ENCODE peak calls at places on chromosomes 13 and 19, in six cellular contexts. One of them, this sample, is unnamed.

GRCh38 chr19:18723871-18724377 is 40.4 kb downstream of the CRTC1 start:
- DNase-seq in MM.1S: no peak
- DNase-seq in naive thymus-derived CD4-positive, alpha-beta T cell: no peak
- DNase-seq in NCI-H446 treated with DMSO at 0.1 percent for 48 hours: no peak
- DNase-seq in stimulated activated CD4-positive, alpha-beta T cell treated with anti-CD3 and anti-CD28 coated beads, Interleukin-12 subunit alpha, Interleukin-12 subunit beta, amount 100 ng/mL, for 4 hours: no peak
- DNase-seq in adrenal gland: no peak
- DNase-seq in this sample: no peak

GRCh38 chr19:35266904-35267817 is 1.6 kb upstream of the USF2 start:
- DNase-seq in MM.1S: peak; percentile 37
- DNase-seq in naive thymus-derived CD4-positive, alpha-beta T cell: peak; percentile 66
- DNase-seq in NCI-H446 treated with DMSO at 0.1 percent for 48 hours: no peak
- DNase-seq in stimulated activated CD4-positive, alpha-beta T cell treated with anti-CD3 and anti-CD28 coated beads, Interleukin-12 subunit alpha, Interleukin-12 subunit beta, amount 100 ng/mL, for 4 hours: peak; percentile 56
- DNase-seq in adrenal gland: peak; percentile 65
- DNase-seq in this sample: no peak

GRCh38 chr19:17847538-17848366 is at the start of gene JAK3:
- DNase-seq in MM.1S: peak; percentile 67
- DNase-seq in naive thymus-derived CD4-positive, alpha-beta T cell: peak; percentile 91
- DNase-seq in NCI-H446 treated with DMSO at 0.1 percent for 48 hours: no peak
- DNase-seq in stimulated activated CD4-positive, alpha-beta T cell treated with anti-CD3 and anti-CD28 coated beads, Interleukin-12 subunit alpha, Interleukin-12 subunit beta, amount 100 ng/mL, for 4 hours: peak; percentile 84
- DNase-seq in adrenal gland: peak; percentile 56
- DNase-seq in this sample: no peak

GRCh38 chr19:17743874-17744273 is 7.4 kb upstream of the FCHO1 start:
- DNase-seq in MM.1S: no peak
- DNase-seq in naive thymus-derived CD4-positive, alpha-beta T cell: no peak
- DNase-seq in NCI-H446 treated with DMSO at 0.1 percent for 48 hours: no peak
- DNase-seq in stimulated activated CD4-positive, alpha-beta T cell treated with anti-CD3 and anti-CD28 coated beads, Interleukin-12 subunit alpha, Interleukin-12 subunit beta, amount 100 ng/mL, for 4 hours: no peak
- DNase-seq in adrenal gland: no peak
- DNase-seq in this sample: peak; percentile 29

GRCh38 chr19:47380559-47380958 is 31.4 kb downstream of the DHX34 start:
- DNase-seq in MM.1S: no peak
- DNase-seq in naive thymus-derived CD4-positive, alpha-beta T cell: no peak
- DNase-seq in NCI-H446 treated with DMSO at 0.1 percent for 48 hours: no peak
- DNase-seq in stimulated activated CD4-positive, alpha-beta T cell treated with anti-CD3 and anti-CD28 coated beads, Interleukin-12 subunit alpha, Interleukin-12 subunit beta, amount 100 ng/mL, for 4 hours: no peak
- DNase-seq in adrenal gland: no peak
- DNase-seq in this sample: no peak

GRCh38 chr19:18437481-18438330 is at the start of gene ISYNA1:
- DNase-seq in MM.1S: no peak
- DNase-seq in naive thymus-derived CD4-positive, alpha-beta T cell: peak; percentile 64
- DNase-seq in NCI-H446 treated with DMSO at 0.1 percent for 48 hours: no peak
- DNase-seq in stimulated activated CD4-positive, alpha-beta T cell treated with anti-CD3 and anti-CD28 coated beads, Interleukin-12 subunit alpha, Interleukin-12 subunit beta, amount 100 ng/mL, for 4 hours: peak; percentile 50
- DNase-seq in adrenal gland: peak; percentile 73
- DNase-seq in this sample: no peak

GRCh38 chr13:50529154-50529882 is 314.2 kb downstream of the DLEU7 start:
- DNase-seq in MM.1S: no peak
- DNase-seq in naive thymus-derived CD4-positive, alpha-beta T cell: no peak
- DNase-seq in NCI-H446 treated with DMSO at 0.1 percent for 48 hours: peak; percentile 77
- DNase-seq in stimulated activated CD4-positive, alpha-beta T cell treated with anti-CD3 and anti-CD28 coated beads, Interleukin-12 subunit alpha, Interleukin-12 subunit beta, amount 100 ng/mL, for 4 hours: no peak
- DNase-seq in adrenal gland: peak; percentile 83
- DNase-seq in this sample: peak; percentile 81

GRCh38 chr19:38617764-38618589 is at the start of gene MAP4K1:
- DNase-seq in MM.1S: peak; percentile 89
- DNase-seq in naive thymus-derived CD4-positive, alpha-beta T cell: peak; percentile 75
- DNase-seq in NCI-H446 treated with DMSO at 0.1 percent for 48 hours: no peak
- DNase-seq in stimulated activated CD4-positive, alpha-beta T cell treated with anti-CD3 and anti-CD28 coated beads, Interleukin-12 subunit alpha, Interleukin-12 subunit beta, amount 100 ng/mL, for 4 hours: peak; percentile 63
- DNase-seq in adrenal gland: no peak
- DNase-seq in this sample: peak; percentile 38

GRCh38 chr13:33953203-33953602 is 135.3 kb downstream of the RFC3 start:
- DNase-seq in MM.1S: no peak
- DNase-seq in naive thymus-derived CD4-positive, alpha-beta T cell: no peak
- DNase-seq in NCI-H446 treated with DMSO at 0.1 percent for 48 hours: no peak
- DNase-seq in stimulated activated CD4-positive, alpha-beta T cell treated with anti-CD3 and anti-CD28 coated beads, Interleukin-12 subunit alpha, Interleukin-12 subunit beta, amount 100 ng/mL, for 4 hours: no peak
- DNase-seq in adrenal gland: no peak
- DNase-seq in this sample: no peak

GRCh38 chr19:19595171-19595701 is 23.3 kb downstream of the PBX4 start:
- DNase-seq in MM.1S: no peak
- DNase-seq in naive thymus-derived CD4-positive, alpha-beta T cell: no peak
- DNase-seq in NCI-H446 treated with DMSO at 0.1 percent for 48 hours: no peak
- DNase-seq in stimulated activated CD4-positive, alpha-beta T cell treated with anti-CD3 and anti-CD28 coated beads, Interleukin-12 subunit alpha, Interleukin-12 subunit beta, amount 100 ng/mL, for 4 hours: no peak
- DNase-seq in adrenal gland: no peak
- DNase-seq in this sample: no peak

GRCh38 chr13:41495044-41495443 is 37.7 kb downstream of the RGCC start:
- DNase-seq in MM.1S: no peak
- DNase-seq in naive thymus-derived CD4-positive, alpha-beta T cell: no peak
- DNase-seq in NCI-H446 treated with DMSO at 0.1 percent for 48 hours: no peak
- DNase-seq in stimulated activated CD4-positive, alpha-beta T cell treated with anti-CD3 and anti-CD28 coated beads, Interleukin-12 subunit alpha, Interleukin-12 subunit beta, amount 100 ng/mL, for 4 hours: no peak
- DNase-seq in adrenal gland: no peak
- DNase-seq in this sample: no peak

GRCh38 chr13:104105418-104106355 is 1039.5 kb upstream of the SLC10A2 start:
- DNase-seq in MM.1S: no peak
- DNase-seq in naive thymus-derived CD4-positive, alpha-beta T cell: no peak
- DNase-seq in NCI-H446 treated with DMSO at 0.1 percent for 48 hours: no peak
- DNase-seq in stimulated activated CD4-positive, alpha-beta T cell treated with anti-CD3 and anti-CD28 coated beads, Interleukin-12 subunit alpha, Interleukin-12 subunit beta, amount 100 ng/mL, for 4 hours: no peak
- DNase-seq in adrenal gland: no peak
- DNase-seq in this sample: no peak

GRCh38 chr13:111901301-111901905 is 165.5 kb upstream of the SOX1 start:
- DNase-seq in MM.1S: no peak
- DNase-seq in naive thymus-derived CD4-positive, alpha-beta T cell: no peak
- DNase-seq in NCI-H446 treated with DMSO at 0.1 percent for 48 hours: no peak
- DNase-seq in stimulated activated CD4-positive, alpha-beta T cell treated with anti-CD3 and anti-CD28 coated beads, Interleukin-12 subunit alpha, Interleukin-12 subunit beta, amount 100 ng/mL, for 4 hours: no peak
- DNase-seq in adrenal gland: no peak
- DNase-seq in this sample: no peak

GRCh38 chr13:90014038-90014437 is 1333.4 kb upstream of the MIR17HG start:
- DNase-seq in MM.1S: no peak
- DNase-seq in naive thymus-derived CD4-positive, alpha-beta T cell: no peak
- DNase-seq in NCI-H446 treated with DMSO at 0.1 percent for 48 hours: no peak
- DNase-seq in stimulated activated CD4-positive, alpha-beta T cell treated with anti-CD3 and anti-CD28 coated beads, Interleukin-12 subunit alpha, Interleukin-12 subunit beta, amount 100 ng/mL, for 4 hours: no peak
- DNase-seq in adrenal gland: no peak
- DNase-seq in this sample: no peak

GRCh38 chr19:45972081-45972943 is 1.4 kb downstream of the NOVA2 start:
- DNase-seq in MM.1S: no peak
- DNase-seq in naive thymus-derived CD4-positive, alpha-beta T cell: peak; percentile 32
- DNase-seq in NCI-H446 treated with DMSO at 0.1 percent for 48 hours: no peak
- DNase-seq in stimulated activated CD4-positive, alpha-beta T cell treated with anti-CD3 and anti-CD28 coated beads, Interleukin-12 subunit alpha, Interleukin-12 subunit beta, amount 100 ng/mL, for 4 hours: no peak
- DNase-seq in adrenal gland: peak; percentile 22
- DNase-seq in this sample: no peak

GRCh38 chr13:99971576-99972189 is at the start of gene ZIC5:
- DNase-seq in MM.1S: no peak
- DNase-seq in naive thymus-derived CD4-positive, alpha-beta T cell: no peak
- DNase-seq in NCI-H446 treated with DMSO at 0.1 percent for 48 hours: no peak
- DNase-seq in stimulated activated CD4-positive, alpha-beta T cell treated with anti-CD3 and anti-CD28 coated beads, Interleukin-12 subunit alpha, Interleukin-12 subunit beta, amount 100 ng/mL, for 4 hours: no peak
- DNase-seq in adrenal gland: no peak
- DNase-seq in this sample: no peak

GRCh38 chr19:58388175-58388526 is 1.1 kb downstream of the RPS5 start:
- DNase-seq in MM.1S: no peak
- DNase-seq in naive thymus-derived CD4-positive, alpha-beta T cell: no peak
- DNase-seq in NCI-H446 treated with DMSO at 0.1 percent for 48 hours: no peak
- DNase-seq in stimulated activated CD4-positive, alpha-beta T cell treated with anti-CD3 and anti-CD28 coated beads, Interleukin-12 subunit alpha, Interleukin-12 subunit beta, amount 100 ng/mL, for 4 hours: no peak
- DNase-seq in adrenal gland: no peak
- DNase-seq in this sample: no peak

GRCh38 chr19:3243851-3244700 is 19.6 kb downstream of the CELF5 start:
- DNase-seq in MM.1S: peak; percentile 67
- DNase-seq in naive thymus-derived CD4-positive, alpha-beta T cell: peak; percentile 57
- DNase-seq in NCI-H446 treated with DMSO at 0.1 percent for 48 hours: no peak
- DNase-seq in stimulated activated CD4-positive, alpha-beta T cell treated with anti-CD3 and anti-CD28 coated beads, Interleukin-12 subunit alpha, Interleukin-12 subunit beta, amount 100 ng/mL, for 4 hours: peak; percentile 54
- DNase-seq in adrenal gland: peak; percentile 48
- DNase-seq in this sample: peak; percentile 18

GRCh38 chr19:53971608-53972007 is 8.9 kb downstream of the CACNG8 start:
- DNase-seq in MM.1S: no peak
- DNase-seq in naive thymus-derived CD4-positive, alpha-beta T cell: no peak
- DNase-seq in NCI-H446 treated with DMSO at 0.1 percent for 48 hours: no peak
- DNase-seq in stimulated activated CD4-positive, alpha-beta T cell treated with anti-CD3 and anti-CD28 coated beads, Interleukin-12 subunit alpha, Interleukin-12 subunit beta, amount 100 ng/mL, for 4 hours: no peak
- DNase-seq in adrenal gland: peak; percentile 7
- DNase-seq in this sample: no peak

GRCh38 chr19:42242071-42242511 is 311 bp downstream of the GSK3A start:
- DNase-seq in MM.1S: peak; percentile 18
- DNase-seq in naive thymus-derived CD4-positive, alpha-beta T cell: no peak
- DNase-seq in NCI-H446 treated with DMSO at 0.1 percent for 48 hours: no peak
- DNase-seq in stimulated activated CD4-positive, alpha-beta T cell treated with anti-CD3 and anti-CD28 coated beads, Interleukin-12 subunit alpha, Interleukin-12 subunit beta, amount 100 ng/mL, for 4 hours: peak; percentile 45
- DNase-seq in adrenal gland: peak; percentile 40
- DNase-seq in this sample: no peak

GRCh38 chr13:41401371-41401770 is 56.0 kb upstream of the RGCC start:
- DNase-seq in MM.1S: no peak
- DNase-seq in naive thymus-derived CD4-positive, alpha-beta T cell: no peak
- DNase-seq in NCI-H446 treated with DMSO at 0.1 percent for 48 hours: no peak
- DNase-seq in stimulated activated CD4-positive, alpha-beta T cell treated with anti-CD3 and anti-CD28 coated beads, Interleukin-12 subunit alpha, Interleukin-12 subunit beta, amount 100 ng/mL, for 4 hours: no peak
- DNase-seq in adrenal gland: peak; percentile 4
- DNase-seq in this sample: no peak

GRCh38 chr19:41893899-41894298 is 10.9 kb downstream of the ARHGEF1 start:
- DNase-seq in MM.1S: peak; percentile 21
- DNase-seq in naive thymus-derived CD4-positive, alpha-beta T cell: no peak
- DNase-seq in NCI-H446 treated with DMSO at 0.1 percent for 48 hours: no peak
- DNase-seq in stimulated activated CD4-positive, alpha-beta T cell treated with anti-CD3 and anti-CD28 coated beads, Interleukin-12 subunit alpha, Interleukin-12 subunit beta, amount 100 ng/mL, for 4 hours: no peak
- DNase-seq in adrenal gland: no peak
- DNase-seq in this sample: no peak

GRCh38 chr13:114115191-114115671 is 17.2 kb downstream of the RASA3 start:
- DNase-seq in MM.1S: no peak
- DNase-seq in naive thymus-derived CD4-positive, alpha-beta T cell: peak; percentile 14
- DNase-seq in NCI-H446 treated with DMSO at 0.1 percent for 48 hours: no peak
- DNase-seq in stimulated activated CD4-positive, alpha-beta T cell treated with anti-CD3 and anti-CD28 coated beads, Interleukin-12 subunit alpha, Interleukin-12 subunit beta, amount 100 ng/mL, for 4 hours: no peak
- DNase-seq in adrenal gland: peak; percentile 65
- DNase-seq in this sample: peak; percentile 54

GRCh38 chr19:43639507-43640423 is at the start of gene CADM4:
- DNase-seq in MM.1S: no peak
- DNase-seq in naive thymus-derived CD4-positive, alpha-beta T cell: peak; percentile 57
- DNase-seq in NCI-H446 treated with DMSO at 0.1 percent for 48 hours: no peak
- DNase-seq in stimulated activated CD4-positive, alpha-beta T cell treated with anti-CD3 and anti-CD28 coated beads, Interleukin-12 subunit alpha, Interleukin-12 subunit beta, amount 100 ng/mL, for 4 hours: peak; percentile 50
- DNase-seq in adrenal gland: peak; percentile 29
- DNase-seq in this sample: no peak

This sample was measured in foreskin keratinocyte.